ENCODE peak calls at places on chromosomes 7 and 10, in ten cellular contexts. D, E, U, I, X, J, Q, M, N and Y are unnamed samples.

GRCh38 chr7:38318803-38319416 is 45.5 kb upstream of the TARP start:
- DNase-seq in E (no peak), I (peak; percentile 51), N (peak; percentile 81), X (peak; percentile 53), D (no peak), U (peak; percentile 69), J (peak; percentile 74), Q (no peak), M (no peak), Y (peak; percentile 50)

GRCh38 chr10:60311821-60312220 is 77.9 kb downstream of the ANK3 start:
- DNase-seq in N (no peak), X (no peak), Q (no peak), E (no peak), D (no peak), I (no peak), M (no peak), J (no peak), U (no peak), Y (no peak)

GRCh38 chr7:140769852-140770251 is 73.3 kb downstream of the NDUFB2 start:
- DNase-seq in N (no peak), X (no peak), Q (no peak), I (no peak), E (no peak), J (no peak), D (no peak), U (no peak), M (no peak), Y (no peak)

GRCh38 chr10:68284597-68284996 is 47.3 kb upstream of the HNRNPH3 start:
- DNase-seq in D (no peak), Q (no peak), E (no peak), J (peak; percentile 11), X (no peak), N (peak; percentile 10), M (no peak), I (no peak), U (no peak), Y (no peak)

GRCh38 chr10:79391231-79392019 is 44.2 kb downstream of the PPIF start:
- DNase-seq in Q (no peak), X (no peak), M (no peak), J (peak; percentile 4), I (no peak), E (peak; percentile 62), U (no peak), N (no peak), D (no peak), Y (no peak)

GRCh38 chr10:78964952-78965633 is 103.7 kb upstream of the ZMIZ1 start:
- DNase-seq in Q (no peak), J (no peak), E (no peak), N (peak; percentile 60), U (no peak), M (peak; percentile 48), D (peak; percentile 71), X (peak; percentile 97), I (no peak), Y (no peak)

GRCh38 chr7:2010101-2010500 is 222.6 kb downstream of the MAD1L1 start:
- DNase-seq in E (no peak), X (no peak), N (no peak), D (no peak), Q (no peak), M (no peak), I (no peak), U (no peak), J (no peak), Y (no peak)

GRCh38 chr7:137933270-137934017 is 68.4 kb downstream of the CREB3L2 start:
- DNase-seq in D (no peak), U (no peak), N (peak; percentile 83), I (no peak), E (peak; percentile 86), Q (no peak), X (no peak), M (no peak), J (peak; percentile 86), Y (peak; percentile 16)

GRCh38 chr7:1295776-1296726 is 63.4 kb downstream of the UNCX start:
- DNase-seq in D (no peak), J (no peak), M (no peak), U (no peak), X (no peak), I (no peak), E (no peak), Q (no peak), N (no peak), Y (no peak)

GRCh38 chr10:21499910-21500577 is 25.4 kb downstream of the SKIDA1 start:
- DNase-seq in Q (peak; percentile 82), M (no peak), X (no peak), N (no peak), D (no peak), U (peak; percentile 66), J (no peak), E (peak; percentile 72), I (no peak), Y (no peak)

GRCh38 chr10:118590334-118590733 is 5.1 kb downstream of the PRLHR start:
- DNase-seq in U (no peak), M (peak; percentile 37), N (no peak), J (peak; percentile 53), I (no peak), Q (no peak), E (no peak), X (peak; percentile 41), D (no peak), Y (no peak)

GRCh38 chr7:141577043-141577839 is 26.0 kb downstream of the AGK start:
- DNase-seq in M (no peak), J (no peak), X (no peak), E (no peak), D (no peak), I (no peak), Q (no peak), U (no peak), N (no peak), Y (no peak)

GRCh38 chr7:1902231-1902855 is 232.3 kb downstream of the ELFN1 start:
- DNase-seq in N (no peak), D (no peak), U (no peak), X (no peak), I (no peak), J (no peak), E (no peak), Q (no peak), M (no peak), Y (no peak)

GRCh38 chr7:93890041-93890463 is 501 bp downstream of the TFPI2 start:
- DNase-seq in N (peak; percentile 63), E (no peak), I (no peak), M (no peak), Q (no peak), D (peak; percentile 20), X (no peak), J (peak; percentile 78), U (peak; percentile 27), Y (peak; percentile 37)
- TF ChIP-seq CTCF in N (no peak), E (no peak), I (no peak), M (no peak), Q (no peak), D (no peak), X (no peak), J (no peak), U (no peak), Y (no peak)

GRCh38 chr7:129643545-129644170 is 32.1 kb downstream of the NRF1 start:
- DNase-seq in Q (no peak), M (no peak), N (no peak), X (no peak), D (no peak), J (no peak), E (no peak), U (no peak), I (no peak), Y (no peak)

GRCh38 chr7:129649128-129649690 is 37.7 kb downstream of the NRF1 start:
- DNase-seq in E (no peak), J (no peak), D (no peak), M (no peak), U (no peak), N (no peak), I (no peak), Q (no peak), X (no peak), Y (no peak)

GRCh38 chr7:129642871-129643515 is 31.5 kb downstream of the NRF1 start:
- DNase-seq in D (no peak), Q (no peak), U (no peak), X (no peak), N (no peak), E (no peak), J (no peak), M (no peak), I (no peak), Y (no peak)

GRCh38 chr7:129644634-129645230 is 33.2 kb downstream of the NRF1 start:
- DNase-seq in X (peak; percentile 22), J (peak; percentile 73), I (peak; percentile 20), Q (no peak), M (no peak), D (no peak), U (no peak), E (no peak), N (peak; percentile 68), Y (no peak)

GRCh38 chr7:129646369-129647021 is 35.0 kb downstream of the NRF1 start:
- DNase-seq in J (peak; percentile 37), I (no peak), U (no peak), Q (no peak), E (no peak), N (no peak), D (no peak), M (no peak), X (no peak), Y (no peak)
- TF ChIP-seq CTCF in J (no peak), I (no peak), U (no peak), Q (no peak), E (no peak), N (no peak), D (no peak), M (no peak), X (no peak), Y (no peak)

GRCh38 chr10:110446954-110447608 is 50.6 kb upstream of the DUSP5 start:
- DNase-seq in X (no peak), U (no peak), M (peak; percentile 81), D (no peak), J (peak; percentile 94), Q (no peak), E (peak; percentile 52), N (peak; percentile 95), I (peak; percentile 73), Y (no peak)
- TF ChIP-seq CTCF in X (no peak), U (no peak), M (no peak), D (no peak), J (peak; percentile 21), Q (no peak), E (no peak), N (no peak), I (peak; percentile 38), Y (peak; percentile 31)

DNA sequence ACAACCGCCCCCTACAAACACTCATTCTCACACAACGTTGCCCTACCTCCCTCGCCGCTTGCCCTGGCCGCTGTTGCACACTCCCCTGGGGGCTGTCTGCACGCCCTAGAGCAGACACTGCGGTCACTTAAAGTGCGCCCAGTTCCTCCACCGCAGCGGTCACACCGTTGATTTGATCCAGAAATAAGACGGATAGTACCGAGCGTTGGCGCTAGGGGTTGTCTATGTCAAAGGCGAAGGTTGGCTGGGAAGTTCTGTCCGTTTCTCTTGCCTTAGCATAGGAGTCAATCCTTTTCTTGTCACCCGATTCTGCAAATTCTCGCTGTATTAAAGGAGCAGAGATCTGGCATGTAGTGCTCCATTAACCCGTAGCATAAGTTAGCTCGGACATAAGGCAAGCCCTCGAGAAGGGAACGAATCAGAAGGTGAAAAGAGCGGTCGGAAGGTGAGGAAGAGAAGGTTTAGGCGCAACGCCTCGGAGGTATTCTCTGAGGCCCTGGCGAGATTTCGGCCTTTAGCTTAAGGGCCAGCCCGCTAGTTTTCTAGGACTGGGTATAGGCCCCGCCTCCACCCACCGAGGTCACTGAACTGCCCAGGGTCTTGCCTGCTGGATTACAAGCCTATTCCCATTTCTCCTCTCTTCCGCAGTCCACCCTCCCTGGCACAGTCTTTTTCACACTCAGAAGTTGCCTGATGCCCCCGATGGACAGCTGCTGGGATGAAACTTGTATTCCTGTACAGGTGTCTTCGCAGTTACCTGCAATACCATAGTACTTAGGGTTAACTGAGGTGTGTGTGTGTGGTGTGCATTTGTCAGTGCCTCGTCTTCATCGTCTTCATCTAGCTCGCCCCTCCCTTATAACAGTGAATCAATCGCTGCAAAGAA is 10.7 kb downstream of the NXPH1 start:
- DNase-seq in I (no peak), U (no peak), Q (no peak), J (no peak), N (no peak), D (peak; percentile 34), X (peak; percentile 37), M (no peak), E (no peak), Y (no peak)
- TF ChIP-seq CTCF in I (no peak), U (no peak), Q (no peak), J (no peak), N (no peak), D (peak; percentile 49), X (peak; percentile 52), M (no peak), E (no peak), Y (peak; percentile 37)